ENCODE peak calls at places on chromosomes 2 and 18, in nine cellular contexts. A is neural progenitor cell; D is foreskin melanocyte; R is psoas muscle; B is posterior vena cava; W is AML-193; G is activated CD4-positive, alpha-beta T cell treated with anti-CD3 and anti-CD28 coated beads for 48 hours; P is WTC11; I is PC-3. E is an unnamed sample.

GRCh38 chr2:205680067-205680466 is 2.2 kb upstream of the NRP2 start:
- DNase-seq in G (peak), W (peak), I (peak), B (no peak), A (peak), R (no peak), D (peak), P (peak), E (peak)

GRCh38 chr18:62637807-62638687 is 77.3 kb upstream of the PHLPP1 start:
- DNase-seq in I (peak), D (peak), A (peak), P (peak), G (peak), W (peak), R (no peak), B (no peak), E (no peak)

GRCh38 chr2:32516567-32516966 is 111.3 kb upstream of the TTC27 start:
- DNase-seq in G (no peak), D (no peak), R (no peak), I (no peak), A (no peak), B (no peak), P (no peak), W (no peak), E (no peak)

GRCh38 chr18:39396168-39396567 is 1830.6 kb upstream of the CELF4 start:
- DNase-seq in B (no peak), P (no peak), W (no peak), A (no peak), R (no peak), I (no peak), G (no peak), D (no peak), E (no peak)

GRCh38 chr2:49002750-49003149 is 151.6 kb downstream of the FSHR start:
- DNase-seq in P (no peak), R (no peak), B (no peak), W (no peak), I (no peak), G (no peak), A (no peak), D (peak), E (no peak)

GRCh38 chr18:12657849-12658829 is at the start of gene SPIRE1:
- DNase-seq in D (no peak), A (peak), B (peak), W (no peak), G (peak), I (peak), P (peak), R (peak), E (no peak)

GRCh38 chr2:10022041-10022421 is 21.3 kb upstream of the KLF11 start:
- DNase-seq in I (no peak), W (no peak), P (no peak), A (no peak), D (no peak), B (peak), R (peak), G (no peak), E (no peak)

GRCh38 chr2:136310797-136311558 is 193.0 kb upstream of the CXCR4 start:
- DNase-seq in P (no peak), I (no peak), A (no peak), G (peak), D (no peak), B (no peak), W (no peak), R (no peak), E (no peak)

GRCh38 chr18:2814928-2815327 is 31.9 kb upstream of the EMILIN2 start:
- DNase-seq in I (no peak), A (no peak), G (no peak), P (no peak), D (no peak), W (no peak), B (no peak), R (no peak), E (no peak)

GRCh38 chr2:148875387-148876051 is 492 bp downstream of the KIF5C start:
- DNase-seq in W (no peak), D (no peak), G (peak), B (peak), A (no peak), R (no peak), P (no peak), I (no peak), E (no peak)

GRCh38 chr2:135198481-135198880 is 146.4 kb downstream of the RAB3GAP1 start:
- DNase-seq in D (no peak), P (no peak), I (no peak), B (no peak), A (no peak), G (no peak), R (no peak), W (no peak), E (no peak)

GRCh38 chr2:218022851-218023530 is 20.2 kb upstream of the TNS1 start:
- DNase-seq in I (no peak), G (no peak), B (peak), R (no peak), W (no peak), P (peak), A (no peak), D (no peak), E (no peak)

GRCh38 chr2:235286624-235287368 is 207.0 kb upstream of the AGAP1 start:
- DNase-seq in P (no peak), G (no peak), I (no peak), W (no peak), D (no peak), R (no peak), B (no peak), A (no peak), E (peak)

GRCh38 chr2:214504599-214505376 is 93.9 kb downstream of the VWC2L start:
- DNase-seq in D (no peak), R (no peak), W (no peak), B (no peak), A (no peak), G (no peak), I (no peak), P (no peak), E (no peak)

GRCh38 chr2:230230087-230230486 is 4.6 kb downstream of the SP140 start:
- DNase-seq in D (peak), R (no peak), B (no peak), P (no peak), G (no peak), W (no peak), A (no peak), I (peak), E (peak)

GRCh38 chr2:106183093-106183837 is 10.8 kb downstream of the UXS1 start:
- DNase-seq in R (no peak), B (no peak), A (no peak), P (no peak), G (no peak), W (no peak), D (no peak), I (no peak), E (no peak)

GRCh38 chr2:10224734-10225133 is 78.0 kb upstream of the HPCAL1 start:
- DNase-seq in G (no peak), A (no peak), W (no peak), P (peak), R (no peak), B (peak), D (no peak), I (no peak), E (no peak)

GRCh38 chr2:58239243-58239642 is 1.9 kb downstream of the FANCL start:
- DNase-seq in W (no peak), I (no peak), P (no peak), A (no peak), R (no peak), D (no peak), G (no peak), B (no peak), E (no peak)

GRCh38 chr2:63862802-63863201 is 21.1 kb downstream of the UGP2 start:
- DNase-seq in R (no peak), B (no peak), A (no peak), I (peak), G (no peak), W (no peak), D (no peak), P (no peak), E (no peak)